ENCODE peak calls at places on chromosomes 7 and 10, in eight cellular contexts. One of them, this sample, is unnamed.

GRCh38 chr7:99563650-99564049 is 5.2 kb downstream of the ZNF655 start:
- DNase-seq in RCC 7860: peak
- DNase-seq in choroid plexus epithelial cell: peak
- DNase-seq in NAMALWA: no peak
- DNase-seq in activated T-helper 1 cell treated with anti-CD3 and anti-CD28 coated beads, Interleukin-12 subunit alpha, Interleukin-12 subunit beta, Interleukin-2, Interleukin-4 antibody, amounts not matched to agents 30 ng/mL and 10 ng/mL and 1 ng/mL, durations not matched to agents 14 hours and 24 hours and 36 hours: no peak
- DNase-seq in HuH-7.5: no peak
- DNase-seq in H7: no peak
- DNase-seq in lower lobe of right lung: no peak
- DNase-seq in this sample: no peak

GRCh38 chr10:62610649-62611229 is 193.8 kb upstream of the ADO start:
- DNase-seq in activated T-helper 1 cell treated with anti-CD3 and anti-CD28 coated beads, Interleukin-12 subunit alpha, Interleukin-12 subunit beta, Interleukin-2, Interleukin-4 antibody, amounts not matched to agents 30 ng/mL and 10 ng/mL and 1 ng/mL, durations not matched to agents 14 hours and 24 hours and 36 hours: peak
- DNase-seq in lower lobe of right lung: peak
- DNase-seq in RCC 7860: peak
- DNase-seq in choroid plexus epithelial cell: peak
- DNase-seq in H7: peak
- DNase-seq in NAMALWA: peak
- DNase-seq in HuH-7.5: peak
- DNase-seq in this sample: peak

GRCh38 chr7:101853684-101854083 is 36.3 kb downstream of the CUX1 start:
- DNase-seq in lower lobe of right lung: no peak
- DNase-seq in NAMALWA: no peak
- DNase-seq in HuH-7.5: no peak
- DNase-seq in activated T-helper 1 cell treated with anti-CD3 and anti-CD28 coated beads, Interleukin-12 subunit alpha, Interleukin-12 subunit beta, Interleukin-2, Interleukin-4 antibody, amounts not matched to agents 30 ng/mL and 10 ng/mL and 1 ng/mL, durations not matched to agents 14 hours and 24 hours and 36 hours: no peak
- DNase-seq in choroid plexus epithelial cell: no peak
- DNase-seq in H7: no peak
- DNase-seq in RCC 7860: no peak
- DNase-seq in this sample: no peak

GRCh38 chr7:68309806-68310205 is 1288.5 kb upstream of the AUTS2 start:
- DNase-seq in H7: no peak
- DNase-seq in lower lobe of right lung: no peak
- DNase-seq in activated T-helper 1 cell treated with anti-CD3 and anti-CD28 coated beads, Interleukin-12 subunit alpha, Interleukin-12 subunit beta, Interleukin-2, Interleukin-4 antibody, amounts not matched to agents 30 ng/mL and 10 ng/mL and 1 ng/mL, durations not matched to agents 14 hours and 24 hours and 36 hours: no peak
- DNase-seq in NAMALWA: no peak
- DNase-seq in choroid plexus epithelial cell: no peak
- DNase-seq in HuH-7.5: no peak
- DNase-seq in RCC 7860: peak
- DNase-seq in this sample: no peak

GRCh38 chr10:34743804-34744203 is 71.3 kb downstream of the PARD3 start:
- DNase-seq in RCC 7860: no peak
- DNase-seq in NAMALWA: no peak
- DNase-seq in activated T-helper 1 cell treated with anti-CD3 and anti-CD28 coated beads, Interleukin-12 subunit alpha, Interleukin-12 subunit beta, Interleukin-2, Interleukin-4 antibody, amounts not matched to agents 30 ng/mL and 10 ng/mL and 1 ng/mL, durations not matched to agents 14 hours and 24 hours and 36 hours: no peak
- DNase-seq in choroid plexus epithelial cell: no peak
- DNase-seq in lower lobe of right lung: no peak
- DNase-seq in HuH-7.5: no peak
- DNase-seq in H7: no peak
- DNase-seq in this sample: no peak

GRCh38 chr7:106111671-106112117 is 418 bp downstream of the SYPL1 start:
- DNase-seq in choroid plexus epithelial cell: peak
- DNase-seq in RCC 7860: peak
- DNase-seq in activated T-helper 1 cell treated with anti-CD3 and anti-CD28 coated beads, Interleukin-12 subunit alpha, Interleukin-12 subunit beta, Interleukin-2, Interleukin-4 antibody, amounts not matched to agents 30 ng/mL and 10 ng/mL and 1 ng/mL, durations not matched to agents 14 hours and 24 hours and 36 hours: peak
- DNase-seq in lower lobe of right lung: peak
- DNase-seq in HuH-7.5: peak
- DNase-seq in H7: peak
- DNase-seq in NAMALWA: no peak
- DNase-seq in this sample: peak

GRCh38 chr7:23106801-23107713 is 1.5 kb downstream of the KLHL7 start:
- DNase-seq in H7: no peak
- DNase-seq in NAMALWA: peak
- DNase-seq in activated T-helper 1 cell treated with anti-CD3 and anti-CD28 coated beads, Interleukin-12 subunit alpha, Interleukin-12 subunit beta, Interleukin-2, Interleukin-4 antibody, amounts not matched to agents 30 ng/mL and 10 ng/mL and 1 ng/mL, durations not matched to agents 14 hours and 24 hours and 36 hours: no peak
- DNase-seq in choroid plexus epithelial cell: peak
- DNase-seq in RCC 7860: no peak
- DNase-seq in lower lobe of right lung: no peak
- DNase-seq in HuH-7.5: no peak
- DNase-seq in this sample: no peak

GRCh38 chr10:126133906-126134703 is 237.7 kb downstream of the FANK1 start:
- DNase-seq in activated T-helper 1 cell treated with anti-CD3 and anti-CD28 coated beads, Interleukin-12 subunit alpha, Interleukin-12 subunit beta, Interleukin-2, Interleukin-4 antibody, amounts not matched to agents 30 ng/mL and 10 ng/mL and 1 ng/mL, durations not matched to agents 14 hours and 24 hours and 36 hours: no peak
- DNase-seq in H7: no peak
- DNase-seq in choroid plexus epithelial cell: peak
- DNase-seq in NAMALWA: no peak
- DNase-seq in HuH-7.5: no peak
- DNase-seq in RCC 7860: no peak
- DNase-seq in lower lobe of right lung: no peak
- DNase-seq in this sample: no peak

GRCh38 chr7:138935438-138936079 is 45.6 kb downstream of the KIAA1549 start:
- DNase-seq in HuH-7.5: no peak
- DNase-seq in lower lobe of right lung: no peak
- DNase-seq in choroid plexus epithelial cell: peak
- DNase-seq in NAMALWA: no peak
- DNase-seq in activated T-helper 1 cell treated with anti-CD3 and anti-CD28 coated beads, Interleukin-12 subunit alpha, Interleukin-12 subunit beta, Interleukin-2, Interleukin-4 antibody, amounts not matched to agents 30 ng/mL and 10 ng/mL and 1 ng/mL, durations not matched to agents 14 hours and 24 hours and 36 hours: no peak
- DNase-seq in RCC 7860: peak
- DNase-seq in H7: no peak
- DNase-seq in this sample: no peak

This sample was measured in activated T-helper 2 cell treated with anti-CD3 and anti-CD28 coated beads, Interferon-gamma antibody, Interleukin-2, Interleukin-4, amounts not matched to agents 10 μg/mL and 5 μg/mL and 100 μg/mL, durations not matched to agents 14 hours and 24 hours and 36 hours.